ENCODE peak calls at places on chromosomes 11 and 22, in four cellular contexts. S is kidney, Q is MM.1S, C is colonic mucosa. F is an unnamed sample.

GRCh38 chr11:111814567-111814966 is 48.4 kb upstream of the PPP2R1B start:
- DNase-seq in Q (no peak), C (no peak), S (no peak), F (no peak)

GRCh38 chr11:32400196-32400595 is 35.1 kb downstream of the WT1 start:
- DNase-seq in Q (no peak), C (no peak), S (no peak), F (no peak)

GRCh38 chr11:42552786-42553185 is 759.0 kb upstream of the API5 start:
- DNase-seq in Q (no peak), C (no peak), S (peak), F (no peak)

GRCh38 chr11:2385156-2386151 is 8.3 kb downstream of the CD81 start:
- DNase-seq in Q (peak), S (peak), C (no peak), F (no peak)

GRCh38 chr11:44065851-44066731 is at the start of gene ACCS:
- DNase-seq in C (peak), S (peak), Q (peak), F (peak)

GRCh38 chr11:116454020-116454645 is 318.7 kb downstream of the BUD13 start:
- DNase-seq in Q (peak), C (peak), S (no peak), F (no peak)

GRCh38 chr11:10444725-10445286 is 10.3 kb upstream of the AMPD3 start:
- DNase-seq in C (no peak), S (no peak), Q (no peak), F (no peak)

GRCh38 chr22:35995772-35996171 is 32.9 kb downstream of the RBFOX2 start:
- DNase-seq in S (peak), Q (no peak), C (peak), F (no peak)

GRCh38 chr11:76918941-76919386 is 58.2 kb downstream of the ACER3 start:
- DNase-seq in Q (peak), C (peak), S (no peak), F (no peak)

GRCh38 chr11:59206635-59207034 is 6.1 kb downstream of the MPEG1 start:
- DNase-seq in C (peak), Q (peak), S (no peak), F (no peak)

GRCh38 chr11:2944953-2945756 is 15.9 kb upstream of the PHLDA2 start:
- DNase-seq in S (peak), C (peak), Q (no peak), F (peak)

GRCh38 chr11:133595998-133596590 is 63.8 kb upstream of the OPCML start:
- DNase-seq in Q (no peak), S (no peak), C (no peak), F (no peak)

GRCh38 chr11:133605493-133605892 is 73.2 kb upstream of the OPCML start:
- DNase-seq in C (no peak), S (no peak), Q (no peak), F (no peak)

GRCh38 chr11:133597236-133597635 is 64.9 kb upstream of the OPCML start:
- DNase-seq in Q (no peak), S (no peak), C (no peak), F (no peak)

GRCh38 chr11:133598879-133599278 is 66.6 kb upstream of the OPCML start:
- DNase-seq in Q (no peak), S (no peak), C (no peak), F (no peak)

GRCh38 chr11:133600876-133601275 is 68.6 kb upstream of the OPCML start:
- DNase-seq in Q (no peak), C (no peak), S (no peak), F (no peak)
- H3K27ac ChIP-seq in Q (no peak), C (no peak), S (no peak), F (no peak)

GRCh38 chr11:60887531-60887930 is 18.9 kb downstream of the PRPF19 start:
- DNase-seq in C (peak), S (no peak), Q (peak), F (no peak)
- H3K27ac ChIP-seq in C (no peak), S (no peak), Q (no peak), F (no peak)

GRCh38 chr11:26929806-26930517 is 64.0 kb upstream of the FIBIN start:
- DNase-seq in Q (no peak), S (no peak), C (no peak), F (no peak)
- H3K27ac ChIP-seq in Q (no peak), S (no peak), C (no peak), F (no peak)

GRCh38 chr11:70089631-70090030 is 11.5 kb downstream of the ANO1 start:
- DNase-seq in S (no peak), Q (no peak), C (no peak), F (no peak)
- H3K27ac ChIP-seq in S (no peak), Q (no peak), C (no peak), F (no peak)

GRCh38 chr22:20937794-20938148 is 20.6 kb downstream of the CRKL start:
- DNase-seq in C (no peak), S (no peak), Q (no peak), F (no peak)
- H3K27ac ChIP-seq in C (no peak), S (no peak), Q (no peak), F (no peak)

GRCh38 chr22:30665266-30665665 is 2.4 kb downstream of the DUSP18 start:
- DNase-seq in S (no peak), Q (no peak), C (peak), F (no peak)
- H3K27ac ChIP-seq in S (no peak), Q (no peak), C (peak), F (no peak)

F was measured in caudate nucleus.